ENCODE peak calls at places on chromosomes 13 and 19, in six cellular contexts. D is left colon; Y is WERI-Rb-1; T is stimulated activated CD8-positive, alpha-beta memory T cell treated with anti-CD3 and anti-CD28 coated beads, Interleukin-7, amount 100 ng/mL, for 24 hours; U is KG1; K is activated CD4-positive, alpha-beta T cell treated with anti-CD3 and anti-CD28 coated beads, Interleukin-2, amount 10 ng/mL, durations not matched to agents 7 days and 5 days. S is an unnamed sample.

GRCh38 chr13:46578590-46578975 is 25.6 kb downstream of the LRCH1 start:
- DNase-seq in D (no peak), Y (no peak), T (no peak), U (no peak), K (no peak), S (no peak)

GRCh38 chr19:18414504-18415176 is 4.6 kb upstream of the SSBP4 start:
- DNase-seq in D (peak), Y (peak), T (no peak), U (peak), K (peak), S (peak)

GRCh38 chr13:29524176-29524575 is 71.3 kb downstream of the SLC7A1 start:
- DNase-seq in D (no peak), Y (no peak), T (no peak), U (no peak), K (no peak), S (no peak)

GRCh38 chr19:8695911-8696310 is 2.7 kb downstream of the ACTL9 start:
- DNase-seq in D (no peak), Y (no peak), T (no peak), U (no peak), K (no peak), S (no peak)

GRCh38 chr19:5387472-5387871 is 46.9 kb upstream of the PTPRS start:
- DNase-seq in D (no peak), Y (no peak), T (no peak), U (no peak), K (no peak), S (no peak)

GRCh38 chr13:43397110-43397509 is 373.7 kb downstream of the DNAJC15 start:
- DNase-seq in D (no peak), Y (no peak), T (no peak), U (no peak), K (no peak), S (no peak)

GRCh38 chr19:39407644-39408391 is 1.2 kb downstream of the ZFP36 start:
- DNase-seq in D (peak), Y (no peak), T (no peak), U (no peak), K (peak), S (peak)

GRCh38 chr13:42028113-42028799 is 20.2 kb upstream of the DGKH start:
- DNase-seq in D (peak), Y (no peak), T (no peak), U (no peak), K (no peak), S (no peak)

GRCh38 chr19:54188224-54188871 is 1.0 kb downstream of the MBOAT7 start:
- DNase-seq in D (peak), Y (no peak), T (no peak), U (peak), K (peak), S (no peak)

GRCh38 chr13:114078501-114079451 is 53.6 kb downstream of the RASA3 start:
- DNase-seq in D (peak), Y (no peak), T (no peak), U (no peak), K (no peak), S (peak)

GRCh38 chr19:1627194-1627593 is 21.9 kb upstream of the UQCR11 start:
- DNase-seq in D (no peak), Y (no peak), T (no peak), U (no peak), K (no peak), S (no peak)

GRCh38 chr13:105196052-105196451 is 1339.4 kb downstream of the EFNB2 start:
- DNase-seq in D (no peak), Y (no peak), T (no peak), U (no peak), K (no peak), S (no peak)

GRCh38 chr13:30978981-30979956 is 46.8 kb downstream of the TEX26 start:
- DNase-seq in D (peak), Y (peak), T (peak), U (no peak), K (peak), S (peak)

GRCh38 chr13:111629457-111629856 is 309.0 kb downstream of the TEX29 start:
- DNase-seq in D (no peak), Y (no peak), T (no peak), U (no peak), K (no peak), S (no peak)

GRCh38 chr13:78875792-78876580 is 217.0 kb upstream of the OBI1 start:
- DNase-seq in D (no peak), Y (no peak), T (no peak), U (no peak), K (peak), S (no peak)

GRCh38 chr13:113737803-113738202 is 21.2 kb upstream of the TMEM255B start:
- DNase-seq in D (no peak), Y (no peak), T (no peak), U (no peak), K (no peak), S (no peak)

S was measured in ovary.